ENCODE peak calls at places on chromosomes 4 and X, in seven cellular contexts. T is endodermal cell, E is endothelial cell, K is NB4, M is coronary artery, P is A549, H is PC-9. D is an unnamed sample.
A peak's percentile ranks its signal among the peaks of the same experiment; 100 is the strongest.

GRCh38 chrX:38820751-38821150 is 19.5 kb downstream of the MID1IP1 start:
- DNase-seq in T (no peak), E (no peak), H (no peak), K (no peak), M (no peak), P (no peak), D (no peak)

GRCh38 chr4:106854970-106855369 is 181.1 kb downstream of the DKK2 start:
- DNase-seq in T (no peak), H (no peak), E (no peak), K (no peak), M (no peak), P (no peak), D (no peak)

GRCh38 chr4:118033148-118034060 is 882 bp upstream of the NDST3 start:
- DNase-seq in K (peak; percentile 54), M (no peak), H (no peak), P (peak; percentile 11), E (peak; percentile 61), T (peak; percentile 89), D (peak; percentile 22)

GRCh38 chr4:123416462-123416861 is 19.9 kb downstream of the SPRY1 start:
- DNase-seq in K (no peak), P (no peak), H (no peak), M (no peak), E (no peak), T (no peak), D (no peak)

GRCh38 chr4:76485450-76485849 is 50.4 kb downstream of the SHROOM3 start:
- DNase-seq in K (no peak), E (no peak), H (no peak), P (no peak), T (peak; percentile 52), M (no peak), D (no peak)

GRCh38 chr4:179097741-179098140 is 1655.5 kb upstream of the AGA start:
- DNase-seq in E (peak; percentile 60), M (no peak), T (peak; percentile 78), P (no peak), K (peak; percentile 30), H (no peak), D (no peak)

GRCh38 chr4:88600129-88600849 is 8.0 kb downstream of the HERC3 start:
- DNase-seq in H (peak; percentile 91), P (no peak), T (no peak), E (no peak), K (no peak), M (no peak), D (no peak)

GRCh38 chrX:551306-551705 is 79.3 kb upstream of the SHOX start:
- DNase-seq in K (no peak), H (no peak), E (no peak), T (no peak), M (no peak), P (no peak), D (no peak)

GRCh38 chrX:38426785-38427184 is 74.4 kb downstream of the OTC start:
- DNase-seq in H (no peak), K (peak; percentile 15), M (no peak), P (no peak), E (no peak), T (no peak), D (no peak)

GRCh38 chr4:113646456-113646809 is 115.1 kb downstream of the CAMK2D start:
- DNase-seq in K (no peak), M (no peak), P (peak; percentile 26), E (peak; percentile 5), T (peak; percentile 86), H (peak; percentile 36), D (no peak)

GRCh38 chrX:17206584-17206983 is 168.4 kb upstream of the NHS start:
- DNase-seq in T (no peak), M (no peak), H (no peak), E (no peak), P (no peak), K (no peak), D (no peak)

GRCh38 chrX:40433160-40433559 is 147.6 kb upstream of the ATP6AP2 start:
- DNase-seq in M (no peak), E (no peak), K (no peak), P (no peak), H (no peak), T (no peak), D (no peak)

GRCh38 chr4:48410812-48411211 is 69.5 kb downstream of the SLAIN2 start:
- DNase-seq in K (no peak), P (no peak), E (no peak), M (no peak), T (peak; percentile 57), H (no peak), D (no peak)

GRCh38 chr4:85861064-85861767 is 386.3 kb downstream of the ARHGAP24 start:
- DNase-seq in H (no peak), E (no peak), T (no peak), P (no peak), M (no peak), K (no peak), D (no peak)

GRCh38 chrX:149937881-149938426 is 337 bp downstream of the EOLA2 start:
- DNase-seq in P (no peak), T (peak; percentile 45), H (no peak), E (peak; percentile 5), M (peak; percentile 74), K (peak; percentile 27), D (no peak)

GRCh38 chr4:145482209-145483021 is 762 bp downstream of the SMAD1 start:
- DNase-seq in M (no peak), E (peak; percentile 50), K (peak; percentile 8), P (peak; percentile 21), T (peak; percentile 82), H (peak; percentile 43), D (peak; percentile 66)

GRCh38 chr4:47499705-47500104 is 14.6 kb downstream of the ATP10D start:
- DNase-seq in P (no peak), T (no peak), E (no peak), K (no peak), M (no peak), H (no peak), D (no peak)

GRCh38 chr4:4727536-4727935 is 131.9 kb upstream of the MSX1 start:
- DNase-seq in H (no peak), P (no peak), E (no peak), T (no peak), K (no peak), M (no peak), D (no peak)

GRCh38 chr4:130705023-130705422 is 1609.1 kb downstream of the C4orf33 start:
- DNase-seq in E (no peak), M (no peak), K (no peak), P (no peak), H (no peak), T (no peak), D (no peak)
- TF ChIP-seq CTCF in E (no peak), M (no peak), K (no peak), P (no peak), H (no peak), T (peak; percentile 36), D (no peak)

GRCh38 chr4:110483516-110483915 is 7.6 kb downstream of the ENPEP start:
- DNase-seq in P (no peak), T (no peak), E (no peak), H (no peak), M (no peak), K (no peak), D (no peak)

GRCh38 chr4:110484029-110484428 is 8.1 kb downstream of the ENPEP start:
- DNase-seq in T (no peak), M (no peak), E (no peak), H (no peak), K (no peak), P (no peak), D (peak; percentile 59)

GRCh38 chr4:110480741-110481271 is 4.9 kb downstream of the ENPEP start:
- DNase-seq in H (no peak), P (no peak), E (no peak), K (no peak), T (no peak), M (no peak), D (no peak)

GRCh38 chr4:110477836-110478235 is 1.9 kb downstream of the ENPEP start:
- DNase-seq in E (no peak), H (no peak), T (no peak), K (no peak), P (no peak), M (no peak), D (no peak)

DNA sequence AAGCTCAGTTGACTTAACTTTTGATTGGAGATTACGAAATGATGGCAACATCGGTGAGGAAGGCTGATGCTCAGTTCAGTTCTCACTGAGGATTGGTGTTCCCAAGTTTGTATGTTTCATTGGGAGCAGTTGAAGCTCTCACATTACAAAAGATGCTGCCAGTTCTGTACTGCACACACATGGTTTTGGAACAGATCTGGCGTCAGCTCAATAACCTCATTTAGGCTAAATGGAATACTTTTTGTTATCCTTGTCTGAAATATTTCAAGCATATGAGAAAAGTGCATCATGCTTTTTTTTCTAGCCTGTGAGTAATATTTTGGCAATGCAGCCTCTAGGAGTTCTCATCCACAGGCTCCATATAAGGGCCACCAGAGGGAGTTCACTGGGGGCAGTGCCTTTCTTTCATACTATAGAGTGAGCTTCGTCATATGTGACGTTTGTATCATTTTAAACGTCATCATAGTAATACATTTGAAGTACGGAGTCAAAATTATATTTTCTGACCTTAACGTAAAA is 4.1 kb downstream of the ENPEP start:
- DNase-seq in P (no peak), M (no peak), H (no peak), E (no peak), T (no peak), K (no peak), D (no peak)
- TF ChIP-seq CTCF in P (no peak), M (no peak), H (no peak), E (no peak), T (peak; percentile 74), K (no peak), D (no peak)

DNA sequence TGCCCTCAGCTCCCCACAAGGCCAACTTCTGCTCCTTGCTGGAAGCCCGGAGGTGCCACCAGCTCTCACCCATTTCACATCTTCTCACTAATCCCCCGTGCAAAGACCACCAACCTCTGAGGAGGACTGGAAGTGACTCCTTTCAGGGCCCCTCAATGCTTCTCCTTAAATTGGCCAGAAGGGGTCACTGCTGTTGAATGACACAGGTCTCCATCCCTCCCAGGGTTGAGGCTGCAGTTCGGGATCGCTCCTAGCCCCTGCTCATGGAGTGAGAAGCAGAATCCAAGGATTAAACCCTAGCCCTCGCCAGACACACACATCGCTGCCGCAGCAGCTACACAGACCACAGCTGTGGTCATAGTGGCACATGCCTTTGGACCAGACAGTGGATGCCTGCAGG is 279.5 kb upstream of the TAPT1 start:
- DNase-seq in K (peak; percentile 9), M (no peak), T (peak; percentile 80), E (peak; percentile 18), H (no peak), P (no peak), D (no peak)
- TF ChIP-seq CTCF in K (peak; percentile 12), M (no peak), T (peak; percentile 80), E (no peak), H (no peak), P (no peak), D (no peak)

GRCh38 chr4:139506774-139507173 is 49.2 kb downstream of the SETD7 start:
- DNase-seq in K (no peak), H (no peak), E (no peak), M (no peak), T (no peak), P (no peak), D (no peak)

GRCh38 chr4:139502312-139502946 is 48.5 kb downstream of the RAB33B start:
- DNase-seq in M (no peak), P (no peak), E (no peak), T (no peak), H (no peak), K (no peak), D (no peak)

GRCh38 chr4:139503622-139504166 is 49.8 kb downstream of the RAB33B start:
- DNase-seq in M (no peak), H (no peak), E (no peak), K (no peak), T (no peak), P (no peak), D (no peak)

GRCh38 chr4:139501531-139502311 is 47.8 kb downstream of the RAB33B start:
- DNase-seq in M (no peak), P (no peak), K (no peak), T (no peak), H (no peak), E (no peak), D (no peak)

GRCh38 chr4:139501117-139501516 is 47.2 kb downstream of the RAB33B start:
- DNase-seq in M (no peak), P (no peak), E (no peak), T (no peak), H (no peak), K (no peak), D (no peak)
- TF ChIP-seq CTCF in M (no peak), P (no peak), E (no peak), T (no peak), H (no peak), K (no peak), D (no peak)

D was measured in GM13977.